ENCODE peak calls at places on chromosomes 7 and 10, in four cellular contexts. H, S, Q and D are unnamed samples.

GRCh38 chr7:90412458-90413184 is 9.4 kb downstream of the CLDN12 start:
- DNase-seq in H (no peak), S (no peak), Q (no peak), D (no peak)

GRCh38 chr10:60521974-60522405 is 132.3 kb upstream of the ANK3 start:
- DNase-seq in H (peak; percentile 98), S (no peak), Q (peak; percentile 72), D (peak; percentile 57)

GRCh38 chr7:28725045-28725630 is 233.0 kb downstream of the TRIL start:
- DNase-seq in H (no peak), S (no peak), Q (no peak), D (peak; percentile 71)

GRCh38 chr7:107725138-107725740 is 18.7 kb upstream of the CBLL1 start:
- DNase-seq in H (peak; percentile 63), S (no peak), Q (peak; percentile 81), D (no peak)

GRCh38 chr10:61682323-61682722 is 19.6 kb downstream of the CABCOCO1 start:
- DNase-seq in H (no peak), S (no peak), Q (no peak), D (no peak)

GRCh38 chr7:20172736-20173334 is 44.3 kb downstream of the MACC1 start:
- DNase-seq in H (peak; percentile 57), S (no peak), Q (peak; percentile 66), D (peak; percentile 48)

GRCh38 chr10:30116254-30116573 is 56.8 kb upstream of the JCAD start:
- DNase-seq in H (no peak), S (no peak), Q (no peak), D (no peak)

GRCh38 chr7:108181073-108181985 is 51.2 kb upstream of the LAMB4 start:
- DNase-seq in H (peak; percentile 45), S (no peak), Q (peak; percentile 85), D (no peak)

GRCh38 chr10:43196131-43196980 is 58.1 kb downstream of the CSGALNACT2 start:
- DNase-seq in H (no peak), S (no peak), Q (no peak), D (no peak)

GRCh38 chr10:118041316-118041715 is 5.4 kb downstream of the RAB11FIP2 start:
- DNase-seq in H (peak; percentile 74), S (no peak), Q (peak; percentile 79), D (no peak)

GRCh38 chr10:79380125-79380917 is 33.1 kb downstream of the PPIF start:
- DNase-seq in H (no peak), S (no peak), Q (peak; percentile 75), D (peak; percentile 58)

GRCh38 chr10:97106207-97106606 is 79.6 kb downstream of the SLIT1 start:
- DNase-seq in H (no peak), S (no peak), Q (no peak), D (no peak)

GRCh38 chr10:90602815-90603600 is 254.8 kb downstream of the HTR7 start:
- DNase-seq in H (peak; percentile 79), S (no peak), Q (peak; percentile 80), D (no peak)

GRCh38 chr10:26528715-26529393 is 90.7 kb downstream of the APBB1IP start:
- DNase-seq in H (no peak), S (no peak), Q (no peak), D (no peak)

GRCh38 chr7:25967278-25968204 is 184.5 kb upstream of the NFE2L3 start:
- DNase-seq in H (no peak), S (no peak), Q (no peak), D (no peak)

GRCh38 chr7:113793171-113793570 is 125.6 kb downstream of the PPP1R3A start:
- DNase-seq in H (no peak), S (no peak), Q (no peak), D (no peak)

GRCh38 chr10:107865691-107866090 is 701.2 kb upstream of the SORCS1 start:
- DNase-seq in H (no peak), S (no peak), Q (no peak), D (no peak)

GRCh38 chr10:695396-695795 is 5.9 kb upstream of the DIP2C start:
- DNase-seq in H (no peak), S (no peak), Q (no peak), D (no peak)

GRCh38 chr10:118307768-118308347 is 34.3 kb downstream of the FAM204A start:
- DNase-seq in H (no peak), S (no peak), Q (no peak), D (no peak)

GRCh38 chr10:14146005-14146404 is 184.7 kb downstream of the FRMD4A start:
- DNase-seq in H (peak; percentile 87), S (no peak), Q (peak; percentile 66), D (no peak)

GRCh38 chr10:5888352-5888751 is 1.3 kb downstream of the ANKRD16 start:
- DNase-seq in H (peak; percentile 42), S (no peak), Q (peak; percentile 53), D (no peak)

GRCh38 chr7:38699481-38699880 is 68.3 kb upstream of the AMPH start:
- DNase-seq in H (peak; percentile 14), S (no peak), Q (peak; percentile 57), D (no peak)

GRCh38 chr10:21173964-21174669 is 277.0 kb upstream of the NEBL start:
- DNase-seq in H (peak; percentile 33), S (no peak), Q (peak; percentile 24), D (peak; percentile 38)

GRCh38 chr7:376306-376969 is 86.5 kb downstream of the FOXL3 start:
- DNase-seq in H (no peak), S (no peak), Q (no peak), D (no peak)

GRCh38 chr7:80729586-80730320 is 91.3 kb downstream of the CD36 start:
- DNase-seq in H (peak; percentile 59), S (no peak), Q (peak; percentile 44), D (peak; percentile 29)

GRCh38 chr10:14585287-14586193 is 189.2 kb downstream of the FAM107B start:
- DNase-seq in H (no peak), S (no peak), Q (no peak), D (no peak)

GRCh38 chr10:102673961-102674511 is 29.8 kb downstream of the TRIM8 start:
- DNase-seq in H (peak; percentile 81), S (no peak), Q (peak; percentile 86), D (no peak)

GRCh38 chr10:96541921-96542320 is 28.2 kb upstream of the TLL2 start:
- DNase-seq in H (peak; percentile 42), S (no peak), Q (no peak), D (no peak)

GRCh38 chr7:81499262-81500116 is 270.4 kb downstream of the HGF start:
- DNase-seq in H (peak; percentile 73), S (no peak), Q (peak; percentile 95), D (no peak)

GRCh38 chr7:24788956-24789576 is 31.8 kb upstream of the GSDME start:
- DNase-seq in H (no peak), S (no peak), Q (no peak), D (no peak)

GRCh38 chr10:120048358-120048757 is 155.8 kb downstream of the SEC23IP start:
- DNase-seq in H (no peak), S (no peak), Q (no peak), D (no peak)

GRCh38 chr7:33195264-33195663 is 65.9 kb downstream of the BBS9 start:
- DNase-seq in H (peak; percentile 81), S (no peak), Q (peak; percentile 79), D (peak; percentile 49)

GRCh38 chr10:86079088-86079487 is 287.5 kb downstream of the GRID1 start:
- DNase-seq in H (peak; percentile 39), S (no peak), Q (no peak), D (peak; percentile 16)

GRCh38 chr7:27242046-27242579 is 489 bp upstream of the EVX1 start:
- DNase-seq in H (no peak), S (no peak), Q (no peak), D (no peak)

GRCh38 chr7:91661727-91662126 is 218.8 kb downstream of the MTERF1 start:
- DNase-seq in H (no peak), S (no peak), Q (no peak), D (no peak)
- H3K4me3 ChIP-seq in H (no peak overlapping the region), S (no peak overlapping the region), Q (no peak overlapping the region), D (no peak overlapping the region)

GRCh38 chr7:157690833-157691382 is 354.1 kb downstream of the DNAJB6 start:
- DNase-seq in H (peak; percentile 95), S (no peak), Q (peak; percentile 63), D (peak; percentile 78)
- H3K4me3 ChIP-seq in H (peak overlapping the region; percentile 53), S (no peak overlapping the region), Q (peak overlapping the region; percentile 19), D (peak overlapping the region; percentile 54)

GRCh38 chr7:78395298-78396120 is 596.9 kb downstream of the PHTF2 start:
- DNase-seq in H (peak; percentile 25), S (no peak), Q (no peak), D (no peak)

GRCh38 chr7:78400038-78400437 is 601.5 kb downstream of the PHTF2 start:
- DNase-seq in H (no peak), S (no peak), Q (no peak), D (no peak)

GRCh38 chr7:78396190-78396589 is 597.6 kb downstream of the PHTF2 start:
- DNase-seq in H (no peak), S (no peak), Q (no peak), D (no peak)

GRCh38 chr7:78398081-78398480 is 599.5 kb downstream of the PHTF2 start:
- DNase-seq in H (no peak), S (no peak), Q (no peak), D (no peak)

DNA sequence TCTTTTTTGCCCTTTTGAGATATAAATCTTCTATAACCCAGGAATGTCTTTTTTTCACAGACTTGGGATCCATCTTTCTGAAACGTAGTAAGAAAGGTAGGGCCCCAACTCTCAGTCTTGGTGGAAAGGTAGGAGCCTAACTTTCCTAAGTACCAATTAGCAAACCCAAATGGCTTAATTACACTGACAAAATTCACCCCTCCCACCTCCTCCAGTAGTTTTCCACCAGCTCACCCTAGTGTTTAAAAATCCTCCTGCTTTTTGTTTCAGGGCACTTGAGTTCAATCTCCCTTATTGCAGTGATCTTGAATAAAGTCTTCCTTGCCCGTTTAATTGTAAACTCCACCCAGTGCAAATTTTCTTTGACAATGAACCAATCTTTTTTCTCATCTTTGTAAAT is 600.0 kb downstream of the PHTF2 start:
- DNase-seq in H (no peak), S (no peak), Q (no peak), D (no peak)
- H3K4me3 ChIP-seq in H (no peak overlapping the region), S (no peak overlapping the region), Q (no peak overlapping the region), D (no peak overlapping the region)

DNA sequence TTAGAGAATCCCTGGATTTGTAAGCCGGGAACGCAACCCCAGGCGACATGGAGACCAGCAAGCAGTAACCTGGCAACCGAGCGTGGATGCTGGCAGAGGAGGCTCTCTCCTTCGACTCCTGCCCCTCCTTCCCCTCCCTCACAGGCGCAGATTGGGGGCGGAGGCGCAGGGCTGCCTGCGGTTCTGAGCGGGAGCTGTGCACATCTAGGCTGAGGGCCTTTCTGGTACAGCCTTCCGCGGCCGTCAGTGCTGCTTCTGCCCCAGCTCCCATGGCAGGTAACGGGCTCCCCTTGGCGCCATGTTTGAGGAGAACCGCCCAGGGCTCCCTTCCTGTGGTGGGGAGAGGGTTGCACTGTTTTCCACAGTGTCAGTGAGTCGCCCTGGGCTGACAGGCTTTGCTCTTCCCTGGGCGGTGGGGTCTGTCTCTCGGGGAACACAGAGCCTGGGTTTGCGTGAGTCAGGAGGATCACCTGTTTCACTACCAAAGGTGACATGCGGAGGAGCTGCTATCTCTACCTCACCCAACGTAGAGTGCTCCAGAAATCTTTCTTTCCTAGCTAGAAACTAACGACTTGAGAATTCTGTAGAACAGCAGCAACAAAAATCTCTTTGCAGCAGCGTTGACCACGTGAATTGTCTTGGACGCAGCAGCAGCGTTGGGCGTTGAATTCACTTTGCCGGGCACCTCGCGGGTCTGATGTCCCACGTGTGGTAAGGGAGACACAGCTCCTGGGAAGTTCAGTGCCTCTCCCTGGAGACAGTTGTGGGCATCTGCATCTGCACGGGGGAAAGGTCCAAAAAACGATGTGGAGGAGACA is 154.8 kb upstream of the COBL start:
- DNase-seq in H (no peak), S (no peak), Q (no peak), D (no peak)
- H3K4me3 ChIP-seq in H (no peak overlapping the region), S (no peak overlapping the region), Q (no peak overlapping the region), D (no peak overlapping the region)

GRCh38 chr7:17304926-17305325 is 6.5 kb downstream of the AHR start:
- DNase-seq in H (peak; percentile 87), S (no peak), Q (peak; percentile 86), D (peak; percentile 50)
- H3K4me3 ChIP-seq in H (peak overlapping the region; percentile 44), S (no peak overlapping the region), Q (peak overlapping the region; percentile 21), D (peak overlapping the region; percentile 31)